ENCODE peak calls at places on chromosomes 12 and 14, in eight cellular contexts. A is CD4-positive, alpha-beta memory T cell; K is mesenchymal stem cell; F is Karpas-422; I is tibial artery; T is CD8-positive, alpha-beta memory T cell; N is suprapubic skin; O is Caco-2. M is an unnamed sample. For H3K36me3, the result is how much of the 10 kb centered on the place peaks cover.

GRCh38 chr12:45725631-45726593 is 3.6 kb upstream of the ARID2 start:
- DNase-seq in A (peak), F (peak), N (no peak), T (no peak), O (peak), K (peak), I (no peak), M (no peak)

GRCh38 chr12:117444781-117445180 is 83.4 kb upstream of the NOS1 start:
- DNase-seq in K (no peak), N (no peak), F (no peak), O (no peak), A (no peak), T (no peak), I (no peak), M (no peak)

GRCh38 chr12:21710944-21711343 is 53.3 kb upstream of the LDHB start:
- DNase-seq in F (no peak), T (no peak), O (no peak), A (no peak), N (no peak), I (no peak), K (no peak), M (no peak)

GRCh38 chr12:120240495-120240833 is 25.1 kb downstream of the PXN start:
- DNase-seq in N (no peak), F (no peak), O (no peak), I (no peak), T (no peak), A (no peak), K (no peak), M (no peak)

GRCh38 chr12:112747501-112747900 is 44.0 kb upstream of the RPH3A start:
- DNase-seq in F (no peak), N (no peak), O (no peak), A (no peak), K (no peak), T (no peak), I (no peak), M (no peak)

GRCh38 chr14:31950331-31950730 is 126.8 kb upstream of the ARHGAP5 start:
- DNase-seq in F (no peak), I (no peak), N (no peak), K (no peak), T (no peak), A (no peak), O (no peak), M (no peak)

GRCh38 chr12:129212221-129212630 is 358.9 kb downstream of the GLT1D1 start:
- DNase-seq in O (peak), N (no peak), I (no peak), F (no peak), K (no peak), A (no peak), T (no peak), M (no peak)

GRCh38 chr12:288687-289086 is 26.1 kb upstream of the SLC6A13 start:
- DNase-seq in O (no peak), A (no peak), K (peak), N (no peak), T (no peak), I (no peak), F (no peak), M (no peak)

GRCh38 chr12:76621582-76622024 is 62.0 kb upstream of the OSBPL8 start:
- DNase-seq in N (peak), I (peak), A (peak), K (peak), O (peak), F (peak), T (peak), M (no peak)

GRCh38 chr12:132827763-132828703 is 636 bp downstream of the GOLGA3 start:
- DNase-seq in F (peak), A (no peak), I (no peak), O (peak), T (peak), N (peak), K (peak), M (peak)

GRCh38 chr12:132606927-132607326 is 3.5 kb downstream of the LRCOL1 start:
- DNase-seq in T (no peak), F (no peak), K (no peak), A (no peak), I (no peak), O (no peak), N (peak), M (no peak)

GRCh38 chr14:60647081-60647836 is 2.0 kb downstream of the SIX1 start:
- DNase-seq in N (no peak), O (peak), T (no peak), I (peak), K (peak), A (no peak), F (no peak), M (no peak)

GRCh38 chr14:102180248-102180998 is 40.7 kb downstream of the WDR20 start:
- DNase-seq in F (peak), I (no peak), T (no peak), K (no peak), A (no peak), O (no peak), N (no peak), M (no peak)

GRCh38 chr12:57173683-57174082 is 26.3 kb upstream of the LRP1-AS start:
- DNase-seq in I (no peak), F (no peak), N (no peak), O (no peak), A (no peak), K (no peak), T (no peak), M (no peak)

GRCh38 chr14:105900398-105901160 is 374.2 kb downstream of the TMEM121 start:
- DNase-seq in N (no peak), A (no peak), F (no peak), I (no peak), O (no peak), T (no peak), K (no peak), M (no peak)

GRCh38 chr12:122841544-122842321 is 6.5 kb downstream of the HIP1R start:
- DNase-seq in K (peak), O (no peak), A (no peak), F (no peak), T (no peak), I (peak), N (peak), M (no peak)

GRCh38 chr14:79018846-79019245 is 848.7 kb downstream of the NRXN3 start:
- DNase-seq in O (no peak), A (no peak), N (no peak), T (no peak), F (no peak), K (peak), I (no peak), M (no peak)

GRCh38 chr12:19852100-19852855 is 413.0 kb downstream of the AEBP2 start:
- DNase-seq in K (no peak), F (no peak), I (no peak), N (no peak), T (no peak), O (no peak), A (no peak), M (no peak)

GRCh38 chr14:50421499-50421898 is 24.8 kb upstream of the CDKL1 start:
- DNase-seq in I (no peak), A (no peak), F (no peak), O (no peak), T (no peak), K (no peak), N (no peak), M (no peak)
- H3K36me3 ChIP-seq in I (half or more), A (under half), F (half or more), O (under half), T (under half), K (under half), N (half or more), M (under half)

GRCh38 chr12:124374147-124374546 is 79.3 kb downstream of the RFLNA start:
- DNase-seq in N (no peak), I (no peak), T (no peak), F (no peak), A (no peak), O (no peak), K (no peak), M (no peak)
- H3K36me3 ChIP-seq in N (half or more), I (half or more), T (under half), F (under half), A (under half), O (under half), K (half or more), M (half or more)

DNA sequence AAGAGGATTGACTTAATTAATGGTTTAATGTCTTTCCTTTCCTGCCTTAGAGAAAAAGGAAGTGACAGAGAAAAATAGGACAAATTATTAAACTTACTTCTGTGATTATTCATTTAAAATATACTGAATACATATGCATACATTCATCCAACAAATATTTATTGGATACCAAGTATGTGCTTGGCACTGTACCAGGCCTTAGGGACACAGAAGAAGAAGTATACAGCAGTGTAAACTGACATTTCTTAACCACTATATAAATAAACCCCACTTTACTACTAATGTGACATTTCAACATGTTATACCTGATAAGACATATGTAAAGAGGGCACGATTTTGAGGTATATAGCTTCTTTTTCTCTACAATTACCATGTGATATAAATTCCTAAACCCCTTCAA is 53.6 kb downstream of the ERO1A start:
- DNase-seq in N (no peak), O (no peak), I (no peak), F (no peak), A (no peak), K (no peak), T (no peak), M (no peak)
- H3K36me3 ChIP-seq in N (under half), O (under half), I (under half), F (under half), A (under half), K (under half), T (under half), M (under half)

DNA sequence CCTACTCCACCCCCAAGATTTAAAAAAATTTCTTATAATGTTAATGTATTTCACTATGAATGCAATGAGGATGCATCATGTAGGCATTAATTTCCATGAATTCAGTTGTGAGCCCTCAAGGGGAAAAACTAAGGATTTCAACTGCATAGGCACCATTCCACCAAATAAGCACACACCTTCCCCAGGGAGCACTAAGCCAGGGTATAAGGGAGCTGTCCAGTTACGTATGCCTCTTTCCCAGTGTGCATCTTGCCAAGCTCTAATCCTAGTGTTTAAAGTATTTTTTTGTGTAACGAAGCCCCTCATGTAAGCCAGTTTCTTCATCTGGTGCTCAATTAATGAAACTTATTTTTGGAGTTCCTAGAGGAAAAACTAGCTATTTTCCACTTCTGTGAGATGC is 6.6 kb downstream of the FERMT2 start:
- DNase-seq in K (no peak), I (no peak), T (no peak), A (no peak), N (no peak), F (no peak), O (no peak), M (no peak)
- H3K36me3 ChIP-seq in K (under half), I (under half), T (under half), A (under half), N (under half), F (under half), O (under half), M (under half)

GRCh38 chr14:75459099-75459741 is 31.4 kb downstream of the JDP2 start:
- DNase-seq in I (no peak), A (no peak), T (no peak), O (no peak), F (no peak), K (no peak), N (peak), M (no peak)
- H3K36me3 ChIP-seq in I (under half), A (under half), T (under half), O (under half), F (under half), K (under half), N (under half), M (under half)

GRCh38 chr14:94974893-94975292 is 182.4 kb downstream of the DICER1 start:
- DNase-seq in A (no peak), K (no peak), F (no peak), N (no peak), I (no peak), O (no peak), T (no peak), M (no peak)

GRCh38 chr14:94971750-94972149 is 185.6 kb downstream of the DICER1 start:
- DNase-seq in K (no peak), I (peak), T (no peak), O (no peak), A (no peak), F (no peak), N (no peak), M (no peak)

GRCh38 chr14:94974422-94974821 is 182.9 kb downstream of the DICER1 start:
- DNase-seq in K (no peak), A (no peak), F (no peak), I (no peak), N (no peak), T (no peak), O (no peak), M (no peak)

GRCh38 chr14:94975366-94975765 is 182.0 kb downstream of the DICER1 start:
- DNase-seq in T (no peak), I (no peak), A (no peak), K (no peak), N (no peak), F (no peak), O (no peak), M (no peak)

GRCh38 chr14:94977016-94977415 is 180.3 kb downstream of the DICER1 start:
- DNase-seq in N (no peak), K (no peak), T (no peak), I (no peak), O (no peak), F (no peak), A (no peak), M (no peak)
- H3K36me3 ChIP-seq in N (under half), K (under half), T (under half), I (under half), O (under half), F (under half), A (under half), M (under half)

GRCh38 chr14:103731481-103731880 is 15.9 kb downstream of the ZFYVE21 start:
- DNase-seq in F (no peak), I (no peak), A (no peak), N (peak), K (no peak), T (no peak), O (no peak), M (no peak)

GRCh38 chr14:103731916-103732867 is 16.6 kb downstream of the ZFYVE21 start:
- DNase-seq in I (peak), K (no peak), T (no peak), A (no peak), O (no peak), N (peak), F (no peak), M (no peak)

GRCh38 chr14:103729496-103730448 is 14.2 kb downstream of the ZFYVE21 start:
- DNase-seq in F (no peak), K (no peak), T (no peak), I (no peak), A (no peak), O (no peak), N (no peak), M (no peak)

GRCh38 chr14:103728721-103729120 is 13.1 kb downstream of the ZFYVE21 start:
- DNase-seq in O (no peak), F (no peak), N (no peak), K (no peak), I (no peak), T (no peak), A (no peak), M (no peak)

DNA sequence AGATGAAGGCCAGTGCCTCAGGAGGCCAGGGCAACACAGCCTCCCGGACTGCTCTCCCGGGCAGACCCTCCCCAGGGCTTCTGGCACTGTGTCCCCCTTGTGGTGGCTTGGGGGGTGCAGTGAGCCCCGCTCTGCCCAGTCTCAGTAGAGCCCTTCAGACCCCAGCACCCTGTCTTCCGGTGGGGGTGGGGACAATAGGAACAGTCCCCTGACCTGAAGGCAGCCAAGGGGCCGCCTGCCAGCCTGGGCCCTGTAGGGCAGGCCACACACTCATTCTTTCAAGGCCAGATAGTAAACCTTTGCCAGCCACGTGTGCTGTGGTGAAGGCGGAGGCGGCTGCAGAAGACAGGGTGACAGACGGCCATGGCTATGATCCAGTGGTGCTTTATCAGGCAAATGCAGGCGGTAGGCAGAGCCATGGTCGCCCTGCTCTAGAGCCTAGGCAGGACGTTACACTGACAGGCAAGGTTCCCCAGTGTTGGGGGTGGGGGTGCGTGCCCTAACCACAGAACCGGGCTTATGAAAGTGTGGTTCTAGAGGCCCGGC is 15.0 kb downstream of the ZFYVE21 start:
- DNase-seq in I (peak), N (no peak), O (no peak), A (no peak), K (no peak), F (no peak), T (no peak), M (no peak)
- H3K36me3 ChIP-seq in I (half or more), N (half or more), O (under half), A (under half), K (half or more), F (under half), T (under half), M (under half)

DNA sequence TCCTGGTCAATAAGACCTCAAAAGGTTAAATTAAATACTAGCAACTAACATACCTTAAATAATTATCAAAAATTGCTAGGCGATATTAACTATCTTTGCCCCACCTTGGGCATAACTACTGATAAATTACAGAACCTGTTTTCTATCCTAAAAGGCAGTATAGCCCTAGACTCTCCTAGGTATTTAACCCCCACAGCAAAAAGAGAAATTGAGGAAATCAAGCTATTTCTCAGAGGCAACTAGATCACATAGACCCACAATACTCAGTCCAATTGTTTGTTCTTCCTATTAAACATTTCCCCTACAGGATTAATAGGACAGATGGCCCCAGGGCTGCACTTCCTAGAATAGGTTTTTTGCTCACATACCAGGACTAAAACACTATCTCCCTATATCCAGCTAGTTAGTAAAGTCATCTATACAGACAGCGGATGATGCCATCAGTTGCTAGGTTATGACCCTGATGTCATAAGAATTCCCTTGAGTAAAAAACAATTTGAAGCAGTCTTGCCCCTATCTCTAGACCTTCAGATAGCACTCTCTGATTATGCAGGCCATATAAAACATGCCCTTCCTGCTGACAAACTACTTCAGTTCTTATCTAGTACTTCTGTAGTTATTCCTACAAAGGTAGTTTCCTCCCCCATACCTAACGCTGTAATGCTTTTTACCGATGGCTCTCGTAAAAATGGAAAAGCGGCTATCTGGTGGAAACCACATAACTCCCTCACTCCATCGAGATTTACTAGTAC is 118.4 kb downstream of the PPHLN1 start:
- DNase-seq in O (no peak), K (no peak), N (no peak), I (no peak), T (no peak), F (no peak), A (no peak), M (no peak)
- H3K36me3 ChIP-seq in O (under half), K (under half), N (under half), I (half or more), T (under half), F (under half), A (under half), M (under half)